ENCODE peak calls at places on chromosome 17, in four cellular contexts. H, O, C and T are unnamed samples.

GRCh38 chr17:39757931-39758873 is 20.5 kb downstream of the GRB7 start:
- DNase-seq in O (peak), C (no peak), H (no peak), T (no peak)

GRCh38 chr17:7932949-7933348 is 943 bp downstream of the CNTROB start:
- DNase-seq in O (no peak), C (peak), H (peak), T (peak)

GRCh38 chr17:33642002-33642401 is 348.9 kb upstream of the ASIC2 start:
- DNase-seq in C (no peak), H (no peak), O (no peak), T (peak)

GRCh38 chr17:60586288-60586974 is 13.6 kb upstream of the PPM1D start:
- DNase-seq in C (peak), O (no peak), H (peak), T (no peak)

GRCh38 chr17:65359016-65359415 is 202.4 kb downstream of the AXIN2 start:
- DNase-seq in H (no peak), C (no peak), O (no peak), T (no peak)

GRCh38 chr17:47704781-47705180 is 10.8 kb downstream of the TBKBP1 start:
- DNase-seq in C (no peak), H (no peak), O (no peak), T (no peak)

GRCh38 chr17:19388791-19389190 is 1.8 kb upstream of the MFAP4 start:
- DNase-seq in C (no peak), H (no peak), O (no peak), T (no peak)

GRCh38 chr17:53662608-53663007 is 160.1 kb upstream of the KIF2B start:
- DNase-seq in O (no peak), H (no peak), C (no peak), T (peak)

GRCh38 chr17:82346342-82347300 is 12.4 kb upstream of the TEX19 start:
- DNase-seq in O (no peak), C (peak), H (no peak), T (no peak)

GRCh38 chr17:36793976-36794375 is 143.3 kb upstream of the LHX1 start:
- DNase-seq in O (no peak), H (no peak), C (no peak), T (no peak)

GRCh38 chr17:57684711-57685498 is 60.2 kb downstream of the CCDC182 start:
- DNase-seq in H (no peak), O (no peak), C (no peak), T (no peak)

GRCh38 chr17:82536220-82537201 is 17.0 kb downstream of the FOXK2 start:
- DNase-seq in H (no peak), O (no peak), C (no peak), T (no peak)

GRCh38 chr17:29778936-29779811 is 150.9 kb downstream of the SSH2 start:
- DNase-seq in H (peak), O (no peak), C (peak), T (peak)

GRCh38 chr17:13643196-13643595 is 41.5 kb upstream of the HS3ST3A1 start:
- DNase-seq in H (no peak), C (no peak), O (no peak), T (no peak)

GRCh38 chr17:8141046-8141445 is 11.2 kb downstream of the PER1 start:
- DNase-seq in H (no peak), O (no peak), C (no peak), T (no peak)

GRCh38 chr17:35749560-35750412 is 3.3 kb downstream of the GAS2L2 start:
- DNase-seq in O (no peak), C (no peak), H (peak), T (peak)

GRCh38 chr17:65332375-65332774 is 195.2 kb downstream of the RGS9 start:
- DNase-seq in C (no peak), H (no peak), O (no peak), T (no peak)

GRCh38 chr17:58249270-58250133 is 11.1 kb downstream of the LPO start:
- DNase-seq in C (peak), H (peak), O (no peak), T (peak)

GRCh38 chr17:17052462-17053221 is 10.4 kb downstream of the MPRIP start:
- DNase-seq in O (no peak), C (no peak), H (no peak), T (no peak)

GRCh38 chr17:66383353-66383752 is 80.9 kb downstream of the PRKCA start:
- DNase-seq in C (no peak), H (no peak), O (no peak), T (no peak)

GRCh38 chr17:80260791-80261158 is at the start of gene RNF213:
- DNase-seq in O (no peak), H (peak), C (no peak), T (peak)

GRCh38 chr17:21425736-21426135 is 49.6 kb downstream of the KCNJ12 start:
- DNase-seq in C (no peak), O (no peak), H (no peak), T (no peak)

GRCh38 chr17:81842725-81843504 is 8.1 kb upstream of the PPP1R27 start:
- DNase-seq in C (no peak), H (no peak), O (no peak), T (no peak)

GRCh38 chr17:37478187-37478586 is 11.5 kb upstream of the DUSP14 start:
- DNase-seq in C (no peak), H (no peak), O (no peak), T (no peak)

GRCh38 chr17:36913132-36913531 is 24.1 kb upstream of the LHX1 start:
- DNase-seq in H (no peak), C (no peak), O (no peak), T (no peak)

GRCh38 chr17:81339502-81340296 is 44.6 kb upstream of the SLC38A10 start:
- DNase-seq in O (no peak), H (no peak), C (peak), T (no peak)

GRCh38 chr17:50026901-50027638 is 28.8 kb upstream of the ITGA3 start:
- DNase-seq in C (peak), H (peak), O (no peak), T (peak)

GRCh38 chr17:3925684-3926537 is 9.6 kb upstream of the P2RX1 start:
- DNase-seq in C (no peak), O (no peak), H (no peak), T (no peak)

GRCh38 chr17:78873519-78874340 is 29.3 kb downstream of the CEP295NL start:
- DNase-seq in H (no peak), O (no peak), C (no peak), T (no peak)
- TF ChIP-seq CREM in H (no peak), O (no peak), C (no peak), T (no peak)

GRCh38 chr17:74172700-74173099 is 30.8 kb upstream of the RPL38 start:
- DNase-seq in H (no peak), O (no peak), C (no peak), T (no peak)

GRCh38 chr17:74177018-74177450 is 26.4 kb upstream of the RPL38 start:
- DNase-seq in C (no peak), O (no peak), H (no peak), T (no peak)

GRCh38 chr17:74180336-74180735 is 23.1 kb upstream of the RPL38 start:
- DNase-seq in H (no peak), C (no peak), O (no peak), T (no peak)

GRCh38 chr17:74179576-74179975 is 23.9 kb upstream of the RPL38 start:
- DNase-seq in O (no peak), H (no peak), C (no peak), T (no peak)

DNA sequence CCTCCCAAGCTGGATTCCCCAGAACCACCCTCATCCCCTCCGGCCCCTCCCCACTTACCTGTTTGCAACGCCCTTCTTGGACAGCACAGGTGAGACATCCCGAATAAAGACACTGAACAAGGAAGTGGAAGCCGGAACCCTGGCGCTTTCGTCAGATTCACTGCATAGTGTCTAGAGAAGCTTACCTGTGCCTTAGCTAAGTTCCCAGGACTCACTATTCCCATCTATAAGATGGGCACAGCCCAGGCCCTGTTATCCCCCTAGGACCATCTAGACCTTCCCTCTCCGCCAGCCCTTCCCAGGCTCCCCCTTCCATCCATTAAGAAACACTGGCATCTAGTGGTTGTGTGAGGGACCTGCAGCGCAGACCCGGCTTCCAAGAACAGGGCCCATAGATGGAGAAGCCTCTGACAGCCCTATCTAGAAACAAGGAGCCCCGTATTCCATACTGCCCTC is 26.9 kb upstream of the RPL38 start:
- DNase-seq in O (no peak), C (peak), H (peak), T (peak)
- TF ChIP-seq CREM in O (no peak), C (no peak), H (no peak), T (peak)

GRCh38 chr17:44187131-44187899 is 543 bp downstream of the TMUB2 start:
- DNase-seq in H (no peak), O (no peak), C (no peak), T (peak)
- TF ChIP-seq CREM in H (no peak), O (peak), C (no peak), T (no peak)

GRCh38 chr17:10013360-10014112 is 108.5 kb upstream of the RCVRN start:
- DNase-seq in H (no peak), O (peak), C (no peak), T (no peak)
- TF ChIP-seq CREM in H (no peak), O (peak), C (no peak), T (no peak)

GRCh38 chr17:68587847-68588246 is 13.3 kb downstream of the FAM20A start:
- DNase-seq in H (no peak), O (no peak), C (no peak), T (no peak)
- TF ChIP-seq CREM in H (no peak), O (no peak), C (no peak), T (no peak)